ENCODE peak calls at places on chromosomes 2 and 18, in six cellular contexts. One of them, this sample, is unnamed.

GRCh38 chr2:71613953-71614925 is 160.9 kb downstream of the DYSF start:
- DNase-seq in neural progenitor cell: no peak
- DNase-seq in CD8-positive, alpha-beta memory T cell: no peak
- DNase-seq in spleen: no peak
- DNase-seq in MM.1S: no peak
- DNase-seq in ovary: peak
- DNase-seq in this sample: no peak

GRCh38 chr2:3399829-3400228 is 20.3 kb downstream of the TRAPPC12 start:
- DNase-seq in neural progenitor cell: peak
- DNase-seq in CD8-positive, alpha-beta memory T cell: no peak
- DNase-seq in MM.1S: no peak
- DNase-seq in spleen: no peak
- DNase-seq in ovary: no peak
- DNase-seq in this sample: no peak

GRCh38 chr2:51706220-51706619 is 674.3 kb upstream of the NRXN1 start:
- DNase-seq in MM.1S: no peak
- DNase-seq in neural progenitor cell: no peak
- DNase-seq in CD8-positive, alpha-beta memory T cell: no peak
- DNase-seq in ovary: no peak
- DNase-seq in spleen: no peak
- DNase-seq in this sample: no peak

GRCh38 chr2:119431155-119431975 is at the start of gene TMEM37:
- DNase-seq in CD8-positive, alpha-beta memory T cell: no peak
- DNase-seq in MM.1S: peak
- DNase-seq in ovary: peak
- DNase-seq in spleen: peak
- DNase-seq in neural progenitor cell: peak
- DNase-seq in this sample: no peak

GRCh38 chr2:232325324-232326273 is 53.0 kb upstream of the ALPP start:
- DNase-seq in CD8-positive, alpha-beta memory T cell: peak
- DNase-seq in spleen: peak
- DNase-seq in MM.1S: no peak
- DNase-seq in ovary: peak
- DNase-seq in neural progenitor cell: peak
- DNase-seq in this sample: no peak

GRCh38 chr2:159114835-159115234 is 146.4 kb downstream of the TANC1 start:
- DNase-seq in neural progenitor cell: no peak
- DNase-seq in CD8-positive, alpha-beta memory T cell: no peak
- DNase-seq in spleen: no peak
- DNase-seq in MM.1S: no peak
- DNase-seq in ovary: no peak
- DNase-seq in this sample: no peak

GRCh38 chr2:169716938-169717690 is 16.5 kb upstream of the KLHL23 start:
- DNase-seq in CD8-positive, alpha-beta memory T cell: no peak
- DNase-seq in MM.1S: no peak
- DNase-seq in spleen: no peak
- DNase-seq in neural progenitor cell: no peak
- DNase-seq in ovary: no peak
- DNase-seq in this sample: no peak

GRCh38 chr2:86223098-86223681 is 23.9 kb downstream of the MRPL35 start:
- DNase-seq in spleen: no peak
- DNase-seq in MM.1S: no peak
- DNase-seq in ovary: peak
- DNase-seq in neural progenitor cell: no peak
- DNase-seq in CD8-positive, alpha-beta memory T cell: no peak
- DNase-seq in this sample: no peak

GRCh38 chr2:196322963-196323810 is 151.8 kb upstream of the STK17B start:
- DNase-seq in spleen: no peak
- DNase-seq in ovary: no peak
- DNase-seq in CD8-positive, alpha-beta memory T cell: no peak
- DNase-seq in MM.1S: no peak
- DNase-seq in neural progenitor cell: no peak
- DNase-seq in this sample: no peak

GRCh38 chr2:1421731-1422130 is 8.5 kb downstream of the TPO start:
- DNase-seq in neural progenitor cell: no peak
- DNase-seq in MM.1S: no peak
- DNase-seq in spleen: no peak
- DNase-seq in ovary: no peak
- DNase-seq in CD8-positive, alpha-beta memory T cell: no peak
- DNase-seq in this sample: no peak

GRCh38 chr2:202633470-202633869 is 1.3 kb upstream of the FAM117B start:
- DNase-seq in ovary: peak
- DNase-seq in CD8-positive, alpha-beta memory T cell: no peak
- DNase-seq in MM.1S: no peak
- DNase-seq in neural progenitor cell: no peak
- DNase-seq in spleen: peak
- DNase-seq in this sample: no peak

GRCh38 chr2:38648107-38648761 is 17.7 kb upstream of the GALM start:
- DNase-seq in MM.1S: peak
- DNase-seq in CD8-positive, alpha-beta memory T cell: no peak
- DNase-seq in ovary: no peak
- DNase-seq in spleen: no peak
- DNase-seq in neural progenitor cell: no peak
- DNase-seq in this sample: no peak

GRCh38 chr18:79588636-79589481 is 90.7 kb upstream of the CTDP1 start:
- DNase-seq in neural progenitor cell: peak
- DNase-seq in CD8-positive, alpha-beta memory T cell: no peak
- DNase-seq in ovary: peak
- DNase-seq in spleen: peak
- DNase-seq in MM.1S: no peak
- DNase-seq in this sample: no peak

GRCh38 chr18:58520964-58521363 is 107.9 kb downstream of the ALPK2 start:
- DNase-seq in MM.1S: no peak
- DNase-seq in spleen: no peak
- DNase-seq in neural progenitor cell: no peak
- DNase-seq in ovary: no peak
- DNase-seq in CD8-positive, alpha-beta memory T cell: no peak
- DNase-seq in this sample: no peak

GRCh38 chr2:23390152-23390551 is 5.2 kb downstream of the KLHL29 start:
- DNase-seq in CD8-positive, alpha-beta memory T cell: no peak
- DNase-seq in ovary: no peak
- DNase-seq in MM.1S: no peak
- DNase-seq in neural progenitor cell: no peak
- DNase-seq in spleen: no peak
- DNase-seq in this sample: no peak

GRCh38 chr18:2540575-2540974 is 30.7 kb downstream of the METTL4 start:
- DNase-seq in ovary: no peak
- DNase-seq in MM.1S: no peak
- DNase-seq in neural progenitor cell: no peak
- DNase-seq in spleen: no peak
- DNase-seq in CD8-positive, alpha-beta memory T cell: no peak
- DNase-seq in this sample: no peak

GRCh38 chr2:23595601-23596251 is 210.7 kb downstream of the KLHL29 start:
- DNase-seq in neural progenitor cell: peak
- DNase-seq in ovary: no peak
- DNase-seq in spleen: peak
- DNase-seq in CD8-positive, alpha-beta memory T cell: no peak
- DNase-seq in MM.1S: no peak
- DNase-seq in this sample: no peak

GRCh38 chr2:198054299-198054698 is 249.9 kb downstream of the PLCL1 start:
- DNase-seq in MM.1S: peak
- DNase-seq in spleen: no peak
- DNase-seq in CD8-positive, alpha-beta memory T cell: peak
- DNase-seq in neural progenitor cell: peak
- DNase-seq in ovary: no peak
- DNase-seq in this sample: peak

GRCh38 chr2:95115418-95115817 is 6.2 kb downstream of the MRPS5 start:
- DNase-seq in MM.1S: peak
- DNase-seq in spleen: peak
- DNase-seq in ovary: peak
- DNase-seq in neural progenitor cell: peak
- DNase-seq in CD8-positive, alpha-beta memory T cell: peak
- DNase-seq in this sample: peak

GRCh38 chr18:63848159-63848558 is 39.3 kb upstream of the SERPINB2 start:
- DNase-seq in spleen: no peak
- DNase-seq in CD8-positive, alpha-beta memory T cell: no peak
- DNase-seq in MM.1S: peak
- DNase-seq in ovary: no peak
- DNase-seq in neural progenitor cell: peak
- DNase-seq in this sample: no peak

GRCh38 chr2:221502270-221502973 is 69.7 kb downstream of the EPHA4 start:
- DNase-seq in MM.1S: no peak
- DNase-seq in CD8-positive, alpha-beta memory T cell: no peak
- DNase-seq in ovary: no peak
- DNase-seq in spleen: no peak
- DNase-seq in neural progenitor cell: no peak
- DNase-seq in this sample: no peak

GRCh38 chr18:46754188-46754587 is 2.7 kb downstream of the ST8SIA5 start:
- DNase-seq in ovary: no peak
- DNase-seq in CD8-positive, alpha-beta memory T cell: no peak
- DNase-seq in spleen: no peak
- DNase-seq in MM.1S: peak
- DNase-seq in neural progenitor cell: no peak
- DNase-seq in this sample: no peak

GRCh38 chr2:160720098-160720497 is 226.5 kb upstream of the RBMS1 start:
- DNase-seq in MM.1S: no peak
- DNase-seq in CD8-positive, alpha-beta memory T cell: no peak
- DNase-seq in neural progenitor cell: no peak
- DNase-seq in spleen: no peak
- DNase-seq in ovary: no peak
- DNase-seq in this sample: no peak

DNA sequence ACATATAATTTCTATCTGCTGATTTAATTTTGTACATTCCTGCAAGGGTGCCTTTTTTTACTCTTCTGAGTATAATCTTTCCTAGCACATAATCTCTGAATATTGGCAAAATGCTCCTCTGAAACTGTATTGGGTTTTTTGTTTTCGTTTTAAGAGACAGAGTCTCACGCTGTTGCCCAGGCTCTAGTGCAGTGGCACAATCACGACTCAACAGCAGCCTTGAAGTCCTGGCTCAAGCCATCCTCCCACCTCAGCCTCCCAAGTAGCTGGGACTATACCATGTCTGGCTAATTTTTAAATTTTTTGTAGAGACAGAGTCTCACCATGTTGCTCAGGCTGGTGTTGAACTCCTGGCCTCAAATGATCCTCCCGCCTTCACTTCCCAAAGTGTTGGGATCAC is 104.9 kb downstream of the SPTBN1 start:
- DNase-seq in CD8-positive, alpha-beta memory T cell: no peak
- DNase-seq in ovary: no peak
- DNase-seq in neural progenitor cell: no peak
- DNase-seq in MM.1S: peak
- DNase-seq in spleen: no peak
- DNase-seq in this sample: no peak
- H3K27ac ChIP-seq in CD8-positive, alpha-beta memory T cell: peak
- H3K27ac ChIP-seq in ovary: peak
- H3K27ac ChIP-seq in neural progenitor cell: no peak
- H3K27ac ChIP-seq in MM.1S: peak
- H3K27ac ChIP-seq in spleen: peak
- H3K27ac ChIP-seq in this sample: peak

GRCh38 chr2:69597105-69597504 is 46.4 kb downstream of the AAK1 start:
- DNase-seq in MM.1S: no peak
- DNase-seq in neural progenitor cell: no peak
- DNase-seq in ovary: no peak
- DNase-seq in CD8-positive, alpha-beta memory T cell: no peak
- DNase-seq in spleen: no peak
- DNase-seq in this sample: no peak
- H3K4me3 ChIP-seq in MM.1S: no peak
- H3K4me3 ChIP-seq in neural progenitor cell: no peak
- H3K4me3 ChIP-seq in ovary: no peak
- H3K4me3 ChIP-seq in CD8-positive, alpha-beta memory T cell: no peak
- H3K4me3 ChIP-seq in spleen: no peak
- H3K4me3 ChIP-seq in this sample: no peak

DNA sequence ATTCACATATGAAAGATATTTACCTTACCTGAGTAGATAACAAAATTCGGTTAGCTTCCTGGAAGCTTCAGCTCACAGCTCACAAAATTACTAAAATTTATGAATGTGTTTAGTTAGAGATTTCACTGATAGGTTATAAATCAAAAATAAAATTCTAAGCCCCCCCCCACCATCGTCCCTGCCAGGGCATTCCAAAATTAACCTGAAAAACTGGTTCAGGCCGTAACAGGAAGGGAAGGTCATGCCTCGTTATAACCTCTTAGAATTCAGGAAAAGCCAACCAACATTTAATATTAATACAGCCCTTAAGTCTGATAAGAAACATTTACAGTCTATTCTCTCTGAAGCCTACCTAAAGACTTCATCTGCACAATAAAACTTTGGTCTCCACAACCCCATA is 48.9 kb downstream of the COX7A2L start:
- DNase-seq in CD8-positive, alpha-beta memory T cell: no peak
- DNase-seq in ovary: no peak
- DNase-seq in spleen: no peak
- DNase-seq in neural progenitor cell: no peak
- DNase-seq in MM.1S: no peak
- DNase-seq in this sample: no peak
- H3K27ac ChIP-seq in CD8-positive, alpha-beta memory T cell: no peak
- H3K27ac ChIP-seq in ovary: no peak
- H3K27ac ChIP-seq in spleen: no peak
- H3K27ac ChIP-seq in neural progenitor cell: no peak
- H3K27ac ChIP-seq in MM.1S: no peak
- H3K27ac ChIP-seq in this sample: no peak

DNA sequence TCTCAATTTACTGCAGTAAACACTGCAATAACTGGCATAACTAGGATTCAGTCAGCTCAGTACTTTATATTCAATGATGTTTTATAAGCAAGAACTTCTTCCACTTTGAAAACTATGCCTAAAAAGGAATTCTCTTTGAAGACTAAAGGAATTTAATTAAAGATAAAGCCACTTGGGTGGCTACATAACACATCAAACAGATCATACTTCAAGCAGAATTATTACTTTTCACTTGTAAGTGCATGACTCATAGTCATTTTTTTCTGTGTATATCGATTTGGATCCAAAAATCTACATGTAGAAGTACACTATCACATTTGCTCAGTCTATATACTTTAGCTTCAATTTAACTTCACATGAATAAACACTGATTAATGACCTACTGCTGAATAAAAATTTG is 4.0 kb downstream of the KANSL1L start:
- DNase-seq in spleen: no peak
- DNase-seq in CD8-positive, alpha-beta memory T cell: no peak
- DNase-seq in neural progenitor cell: no peak
- DNase-seq in MM.1S: no peak
- DNase-seq in ovary: no peak
- DNase-seq in this sample: no peak
- H3K4me3 ChIP-seq in spleen: no peak
- H3K4me3 ChIP-seq in CD8-positive, alpha-beta memory T cell: no peak
- H3K4me3 ChIP-seq in neural progenitor cell: no peak
- H3K4me3 ChIP-seq in MM.1S: no peak
- H3K4me3 ChIP-seq in ovary: no peak
- H3K4me3 ChIP-seq in this sample: no peak

GRCh38 chr2:237102428-237102827 is 16.7 kb downstream of the COPS8 start:
- DNase-seq in MM.1S: no peak
- DNase-seq in neural progenitor cell: no peak
- DNase-seq in spleen: no peak
- DNase-seq in ovary: no peak
- DNase-seq in CD8-positive, alpha-beta memory T cell: no peak
- DNase-seq in this sample: no peak
- H3K27ac ChIP-seq in MM.1S: no peak
- H3K27ac ChIP-seq in neural progenitor cell: peak
- H3K27ac ChIP-seq in spleen: no peak
- H3K27ac ChIP-seq in ovary: no peak
- H3K27ac ChIP-seq in CD8-positive, alpha-beta memory T cell: no peak
- H3K27ac ChIP-seq in this sample: no peak

GRCh38 chr2:28780496-28780895 is 28.9 kb downstream of the PPP1CB start:
- DNase-seq in ovary: no peak
- DNase-seq in spleen: no peak
- DNase-seq in neural progenitor cell: no peak
- DNase-seq in CD8-positive, alpha-beta memory T cell: no peak
- DNase-seq in MM.1S: no peak
- DNase-seq in this sample: no peak
- H3K4me3 ChIP-seq in ovary: no peak
- H3K4me3 ChIP-seq in spleen: no peak
- H3K4me3 ChIP-seq in neural progenitor cell: no peak
- H3K4me3 ChIP-seq in CD8-positive, alpha-beta memory T cell: no peak
- H3K4me3 ChIP-seq in MM.1S: no peak
- H3K4me3 ChIP-seq in this sample: no peak